ENCODE peak calls at places on chromosomes 3 and 15, in nine cellular contexts. P is stimulated activated CD4-positive, alpha-beta T cell treated with anti-CD3 and anti-CD28 coated beads, Interleukin-1b, Interleukin-23, amount 100 ng/mL, for 4 hours; S is NCI-H1417 treated with DMSO at 0.1 percent for 48 hours; Z is neural progenitor cell; Q is Right ventricle myocardium superior; F is neuronal stem cell; G is body of pancreas; J is testis; V is HCEC 1CT. T is an unnamed sample.
A peak's percentile ranks its signal among the peaks of the same experiment; 100 is the strongest.

GRCh38 chr3:44026224-44026865 is 215.3 kb upstream of the TOPAZ1 start:
- DNase-seq in P (no peak), S (no peak), Z (no peak), Q (no peak), F (no peak), G (no peak), J (no peak), V (no peak), T (no peak)

GRCh38 chr3:189305412-189305811 is 133.6 kb downstream of the TPRG1 start:
- DNase-seq in P (no peak), S (no peak), Z (no peak), Q (no peak), F (no peak), G (no peak), J (no peak), V (no peak), T (no peak)

GRCh38 chr15:55829826-55830225 is 86.9 kb upstream of the PRTG start:
- DNase-seq in P (no peak), S (no peak), Z (no peak), Q (no peak), F (no peak), G (no peak), J (no peak), V (no peak), T (no peak)

GRCh38 chr3:64215084-64215483 is 10.2 kb downstream of the PRICKLE2 start:
- DNase-seq in P (no peak), S (no peak), Z (no peak), Q (no peak), F (no peak), G (no peak), J (no peak), V (no peak), T (no peak)

GRCh38 chr15:40823572-40824343 is 4.8 kb downstream of the PPP1R14D start:
- DNase-seq in P (no peak), S (no peak), Z (no peak), Q (no peak), F (no peak), G (no peak), J (no peak), V (no peak), T (no peak)

GRCh38 chr15:69657626-69658025 is 205.0 kb downstream of the RPLP1 start:
- DNase-seq in P (no peak), S (no peak), Z (no peak), Q (no peak), F (no peak), G (no peak), J (no peak), V (no peak), T (no peak)

GRCh38 chr3:54999159-54999558 is 71.3 kb upstream of the LRTM1 start:
- DNase-seq in P (no peak), S (no peak), Z (peak; percentile 61), Q (no peak), F (peak; percentile 40), G (no peak), J (no peak), V (peak; percentile 77), T (peak; percentile 95)

GRCh38 chr15:28786521-28786920 is 61.9 kb downstream of the GOLGA6L7 start:
- DNase-seq in P (no peak), S (no peak), Z (no peak), Q (no peak), F (no peak), G (no peak), J (no peak), V (no peak), T (no peak)

GRCh38 chr3:146449076-146449475 is 20.3 kb downstream of the PLSCR2 start:
- DNase-seq in P (no peak), S (no peak), Z (no peak), Q (no peak), F (no peak), G (no peak), J (no peak), V (no peak), T (no peak)

GRCh38 chr15:44788748-44789147 is 52.4 kb downstream of the TRIM69 start:
- DNase-seq in P (peak; percentile 21), S (no peak), Z (no peak), Q (no peak), F (no peak), G (no peak), J (no peak), V (no peak), T (no peak)

GRCh38 chr15:23647421-23648375 is at the start of gene MAGEL2:
- DNase-seq in P (no peak), S (no peak), Z (peak; percentile 77), Q (peak; percentile 38), F (peak; percentile 48), G (peak; percentile 7), J (no peak), V (no peak), T (peak; percentile 65)

GRCh38 chr3:27568393-27568792 is 84.2 kb upstream of the SLC4A7 start:
- DNase-seq in P (no peak), S (no peak), Z (no peak), Q (peak; percentile 79), F (no peak), G (peak; percentile 50), J (peak; percentile 72), V (peak; percentile 15), T (no peak)

GRCh38 chr3:34005886-34006285 is 207.5 kb downstream of the PDCD6IP start:
- DNase-seq in P (no peak), S (no peak), Z (no peak), Q (no peak), F (no peak), G (no peak), J (no peak), V (peak; percentile 91), T (peak; percentile 46)

GRCh38 chr15:80608688-80609087 is 86.4 kb upstream of the ABHD17C start:
- DNase-seq in P (no peak), S (no peak), Z (no peak), Q (no peak), F (no peak), G (no peak), J (no peak), V (no peak), T (no peak)

GRCh38 chr3:144185291-144185690 is 213.7 kb downstream of the DIPK2A start:
- DNase-seq in P (no peak), S (no peak), Z (no peak), Q (no peak), F (no peak), G (no peak), J (no peak), V (peak; percentile 41), T (no peak)

GRCh38 chr15:72172796-72173195 is 24.8 kb downstream of the GRAMD2A start:
- DNase-seq in P (no peak), S (no peak), Z (no peak), Q (no peak), F (no peak), G (no peak), J (no peak), V (no peak), T (no peak)

GRCh38 chr3:13022348-13023250 is 50.6 kb downstream of the IQSEC1 start:
- DNase-seq in P (no peak), S (no peak), Z (peak; percentile 87), Q (peak; percentile 88), F (no peak), G (peak; percentile 61), J (peak; percentile 53), V (peak; percentile 21), T (peak; percentile 66)

GRCh38 chr3:132535575-132536441 is 61.3 kb upstream of the ACKR4 start:
- DNase-seq in P (peak; percentile 41), S (peak; percentile 10), Z (peak; percentile 72), Q (peak; percentile 44), F (peak; percentile 54), G (peak; percentile 82), J (peak; percentile 83), V (peak; percentile 80), T (peak; percentile 86)

GRCh38 chr15:77455696-77456293 is 35.1 kb downstream of the HMG20A start:
- DNase-seq in P (no peak), S (no peak), Z (no peak), Q (no peak), F (no peak), G (peak; percentile 3), J (no peak), V (peak; percentile 83), T (no peak)

GRCh38 chr15:61175024-61175423 is 54.1 kb downstream of the RORA start:
- DNase-seq in P (no peak), S (no peak), Z (peak; percentile 42), Q (no peak), F (peak; percentile 11), G (no peak), J (no peak), V (no peak), T (peak; percentile 51)

GRCh38 chr3:56887402-56888025 is 85.8 kb upstream of the ARHGEF3 start:
- DNase-seq in P (no peak), S (no peak), Z (no peak), Q (no peak), F (no peak), G (no peak), J (no peak), V (no peak), T (no peak)

GRCh38 chr3:32821686-32822296 is 4.0 kb downstream of the TRIM71 start:
- DNase-seq in P (no peak), S (no peak), Z (peak; percentile 81), Q (no peak), F (no peak), G (peak; percentile 6), J (peak; percentile 14), V (no peak), T (no peak)

GRCh38 chr15:58442122-58442521 is 10.3 kb downstream of the LIPC start:
- DNase-seq in P (no peak), S (no peak), Z (no peak), Q (no peak), F (no peak), G (no peak), J (no peak), V (peak; percentile 19), T (no peak)

GRCh38 chr3:111863942-111864341 is 4.9 kb downstream of the PHLDB2 start:
- DNase-seq in P (no peak), S (no peak), Z (no peak), Q (no peak), F (no peak), G (no peak), J (no peak), V (no peak), T (no peak)

GRCh38 chr3:105518806-105519418 is 152.2 kb downstream of the ALCAM start:
- DNase-seq in P (peak; percentile 20), S (no peak), Z (peak; percentile 67), Q (no peak), F (peak; percentile 48), G (peak; percentile 21), J (peak; percentile 15), V (peak; percentile 73), T (peak; percentile 67)

GRCh38 chr15:60374628-60375081 is 23.1 kb downstream of the ANXA2 start:
- DNase-seq in P (no peak), S (peak; percentile 34), Z (peak; percentile 35), Q (peak; percentile 45), F (no peak), G (peak; percentile 53), J (peak; percentile 37), V (peak; percentile 93), T (peak; percentile 92)

GRCh38 chr3:50675179-50676030 is 678 bp downstream of the DOCK3 start:
- DNase-seq in P (peak; percentile 55), S (no peak), Z (peak; percentile 85), Q (peak; percentile 56), F (peak; percentile 56), G (peak; percentile 21), J (peak; percentile 79), V (no peak), T (peak; percentile 36)

T was measured in mesendoderm.